ENCODE peak calls at places on chromosomes 6 and 20, in six cellular contexts. One of them, this sample, is unnamed.
A peak's percentile ranks its signal among the peaks of the same experiment; 100 is the strongest.

GRCh38 chr20:20369353-20370086 is 1.6 kb downstream of the INSM1 start:
- DNase-seq in fibroblast of lung: no peak
- DNase-seq in heart left ventricle: no peak
- DNase-seq in neuronal stem cell: no peak
- DNase-seq in SJSA1: no peak
- DNase-seq in brain microvascular endothelial cell: no peak
- DNase-seq in this sample: no peak

GRCh38 chr6:34227656-34228421 is 8.8 kb upstream of the HMGA1 start:
- DNase-seq in neuronal stem cell: no peak
- DNase-seq in brain microvascular endothelial cell: no peak
- DNase-seq in SJSA1: no peak
- DNase-seq in heart left ventricle: no peak
- DNase-seq in fibroblast of lung: peak; percentile 48
- DNase-seq in this sample: no peak

GRCh38 chr20:48586728-48587127 is 241.1 kb downstream of the PREX1 start:
- DNase-seq in fibroblast of lung: no peak
- DNase-seq in heart left ventricle: no peak
- DNase-seq in SJSA1: no peak
- DNase-seq in brain microvascular endothelial cell: no peak
- DNase-seq in neuronal stem cell: no peak
- DNase-seq in this sample: no peak

GRCh38 chr6:137512768-137513605 is 18.8 kb upstream of the OLIG3 start:
- DNase-seq in SJSA1: no peak
- DNase-seq in brain microvascular endothelial cell: no peak
- DNase-seq in fibroblast of lung: no peak
- DNase-seq in neuronal stem cell: peak; percentile 20
- DNase-seq in heart left ventricle: no peak
- DNase-seq in this sample: no peak

GRCh38 chr20:56003966-56004365 is 1.4 kb downstream of the CBLN4 start:
- DNase-seq in SJSA1: no peak
- DNase-seq in brain microvascular endothelial cell: no peak
- DNase-seq in fibroblast of lung: peak; percentile 0
- DNase-seq in heart left ventricle: no peak
- DNase-seq in neuronal stem cell: peak; percentile 48
- DNase-seq in this sample: no peak

GRCh38 chr6:7424967-7425807 is 35.6 kb downstream of the RIOK1 start:
- DNase-seq in fibroblast of lung: peak; percentile 23
- DNase-seq in neuronal stem cell: no peak
- DNase-seq in heart left ventricle: peak; percentile 80
- DNase-seq in SJSA1: no peak
- DNase-seq in brain microvascular endothelial cell: peak; percentile 57
- DNase-seq in this sample: peak; percentile 59

GRCh38 chr6:71332012-71332411 is 43.4 kb downstream of the OGFRL1 start:
- DNase-seq in SJSA1: no peak
- DNase-seq in fibroblast of lung: peak; percentile 10
- DNase-seq in brain microvascular endothelial cell: no peak
- DNase-seq in neuronal stem cell: no peak
- DNase-seq in heart left ventricle: no peak
- DNase-seq in this sample: peak; percentile 37

GRCh38 chr6:132198040-132198439 is 203.2 kb downstream of the MOXD1 start:
- DNase-seq in SJSA1: peak; percentile 61
- DNase-seq in heart left ventricle: no peak
- DNase-seq in neuronal stem cell: no peak
- DNase-seq in fibroblast of lung: peak; percentile 65
- DNase-seq in brain microvascular endothelial cell: peak; percentile 52
- DNase-seq in this sample: no peak

GRCh38 chr6:99121748-99122147 is 174.0 kb upstream of the FBXL4 start:
- DNase-seq in SJSA1: no peak
- DNase-seq in fibroblast of lung: no peak
- DNase-seq in heart left ventricle: no peak
- DNase-seq in neuronal stem cell: no peak
- DNase-seq in brain microvascular endothelial cell: no peak
- DNase-seq in this sample: no peak

GRCh38 chr6:142716097-142716496 is 228.9 kb downstream of the HIVEP2 start:
- DNase-seq in fibroblast of lung: no peak
- DNase-seq in neuronal stem cell: no peak
- DNase-seq in SJSA1: no peak
- DNase-seq in brain microvascular endothelial cell: no peak
- DNase-seq in heart left ventricle: no peak
- DNase-seq in this sample: no peak

GRCh38 chr6:45548657-45549515 is 171.2 kb upstream of the SUPT3H start:
- DNase-seq in SJSA1: peak; percentile 78
- DNase-seq in neuronal stem cell: no peak
- DNase-seq in heart left ventricle: no peak
- DNase-seq in brain microvascular endothelial cell: no peak
- DNase-seq in fibroblast of lung: no peak
- DNase-seq in this sample: peak; percentile 46

GRCh38 chr6:137552809-137553208 is 58.6 kb upstream of the OLIG3 start:
- DNase-seq in neuronal stem cell: no peak
- DNase-seq in brain microvascular endothelial cell: no peak
- DNase-seq in SJSA1: no peak
- DNase-seq in heart left ventricle: no peak
- DNase-seq in fibroblast of lung: no peak
- DNase-seq in this sample: no peak

GRCh38 chr20:49513531-49513930 is 31.1 kb upstream of the KCNB1 start:
- DNase-seq in neuronal stem cell: no peak
- DNase-seq in SJSA1: no peak
- DNase-seq in heart left ventricle: no peak
- DNase-seq in brain microvascular endothelial cell: no peak
- DNase-seq in fibroblast of lung: no peak
- DNase-seq in this sample: no peak

GRCh38 chr20:31452575-31452974 is 12.1 kb downstream of the DEFB123 start:
- DNase-seq in heart left ventricle: no peak
- DNase-seq in fibroblast of lung: peak; percentile 3
- DNase-seq in neuronal stem cell: no peak
- DNase-seq in SJSA1: no peak
- DNase-seq in brain microvascular endothelial cell: no peak
- DNase-seq in this sample: no peak

GRCh38 chr20:36050436-36051317 is 82.3 kb downstream of the CNBD2 start:
- DNase-seq in heart left ventricle: peak; percentile 94
- DNase-seq in neuronal stem cell: peak; percentile 69
- DNase-seq in SJSA1: peak; percentile 93
- DNase-seq in fibroblast of lung: peak; percentile 85
- DNase-seq in brain microvascular endothelial cell: peak; percentile 77
- DNase-seq in this sample: peak; percentile 85

GRCh38 chr6:17448165-17448564 is 54.8 kb downstream of the CAP2 start:
- DNase-seq in brain microvascular endothelial cell: peak; percentile 47
- DNase-seq in neuronal stem cell: no peak
- DNase-seq in SJSA1: no peak
- DNase-seq in heart left ventricle: no peak
- DNase-seq in fibroblast of lung: peak; percentile 82
- DNase-seq in this sample: no peak

GRCh38 chr6:119205911-119206617 is 127.6 kb upstream of the FAM184A start:
- DNase-seq in brain microvascular endothelial cell: no peak
- DNase-seq in heart left ventricle: no peak
- DNase-seq in neuronal stem cell: no peak
- DNase-seq in SJSA1: no peak
- DNase-seq in fibroblast of lung: no peak
- DNase-seq in this sample: no peak

GRCh38 chr20:57614490-57615471 is 5.4 kb downstream of the ZBP1 start:
- DNase-seq in neuronal stem cell: no peak
- DNase-seq in brain microvascular endothelial cell: no peak
- DNase-seq in SJSA1: peak; percentile 29
- DNase-seq in heart left ventricle: no peak
- DNase-seq in fibroblast of lung: no peak
- DNase-seq in this sample: no peak

GRCh38 chr20:32432277-32432676 is 74.1 kb downstream of the ASXL1 start:
- DNase-seq in heart left ventricle: no peak
- DNase-seq in brain microvascular endothelial cell: no peak
- DNase-seq in fibroblast of lung: no peak
- DNase-seq in neuronal stem cell: no peak
- DNase-seq in SJSA1: no peak
- DNase-seq in this sample: no peak

GRCh38 chr6:31652925-31653724 is 664 bp upstream of the BAG6 start:
- DNase-seq in SJSA1: peak; percentile 92
- DNase-seq in neuronal stem cell: peak; percentile 21
- DNase-seq in heart left ventricle: peak; percentile 90
- DNase-seq in brain microvascular endothelial cell: no peak
- DNase-seq in fibroblast of lung: peak; percentile 88
- DNase-seq in this sample: no peak

GRCh38 chr20:51711426-51711825 is 56.8 kb downstream of the ATP9A start:
- DNase-seq in heart left ventricle: no peak
- DNase-seq in SJSA1: no peak
- DNase-seq in fibroblast of lung: no peak
- DNase-seq in neuronal stem cell: no peak
- DNase-seq in brain microvascular endothelial cell: no peak
- DNase-seq in this sample: no peak

GRCh38 chr20:33662172-33662571 is at the start of gene C20orf144:
- DNase-seq in heart left ventricle: no peak
- DNase-seq in SJSA1: no peak
- DNase-seq in neuronal stem cell: no peak
- DNase-seq in fibroblast of lung: no peak
- DNase-seq in brain microvascular endothelial cell: no peak
- DNase-seq in this sample: no peak

DNA sequence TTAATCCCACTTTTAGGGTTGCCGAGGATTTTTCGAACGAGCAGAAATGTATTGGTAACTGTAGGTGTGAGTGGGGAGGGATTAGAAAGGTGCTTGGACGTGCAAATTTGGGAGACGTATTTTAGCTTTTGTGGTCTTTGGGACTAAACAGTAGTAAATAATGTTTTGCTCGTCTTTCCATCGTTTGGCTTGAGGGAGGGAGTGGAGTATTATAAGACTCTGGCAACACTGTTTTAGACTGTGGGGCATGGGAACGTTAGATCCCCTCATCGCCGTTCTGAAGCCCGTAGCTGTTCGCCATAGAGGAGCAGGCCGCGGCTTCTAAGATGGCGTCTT is 2.8 kb downstream of the BRD2 start:
- DNase-seq in SJSA1: no peak
- DNase-seq in fibroblast of lung: no peak
- DNase-seq in neuronal stem cell: no peak
- DNase-seq in heart left ventricle: no peak
- DNase-seq in brain microvascular endothelial cell: no peak
- DNase-seq in this sample: no peak
- H3K4me3 ChIP-seq in SJSA1: peak overlapping the region; percentile 57
- H3K4me3 ChIP-seq in fibroblast of lung: peak overlapping the region; percentile 73
- H3K4me3 ChIP-seq in neuronal stem cell: peak overlapping the region; percentile 90
- H3K4me3 ChIP-seq in heart left ventricle: peak overlapping the region; percentile 63
- H3K4me3 ChIP-seq in brain microvascular endothelial cell: peak overlapping the region; percentile 77
- H3K4me3 ChIP-seq in this sample: peak overlapping the region; percentile 91

GRCh38 chr6:157145656-157146285 is 177.5 kb downstream of the TMEM242 start:
- DNase-seq in SJSA1: no peak
- DNase-seq in heart left ventricle: no peak
- DNase-seq in fibroblast of lung: no peak
- DNase-seq in neuronal stem cell: no peak
- DNase-seq in brain microvascular endothelial cell: peak; percentile 52
- DNase-seq in this sample: peak; percentile 47

GRCh38 chr6:157139054-157139708 is 184.1 kb downstream of the TMEM242 start:
- DNase-seq in heart left ventricle: no peak
- DNase-seq in fibroblast of lung: no peak
- DNase-seq in SJSA1: no peak
- DNase-seq in brain microvascular endothelial cell: no peak
- DNase-seq in neuronal stem cell: no peak
- DNase-seq in this sample: no peak

GRCh38 chr6:157143885-157144795 is 179.2 kb downstream of the TMEM242 start:
- DNase-seq in heart left ventricle: peak; percentile 61
- DNase-seq in neuronal stem cell: no peak
- DNase-seq in fibroblast of lung: peak; percentile 59
- DNase-seq in SJSA1: no peak
- DNase-seq in brain microvascular endothelial cell: peak; percentile 73
- DNase-seq in this sample: peak; percentile 48

GRCh38 chr6:157144861-157145260 is 178.5 kb downstream of the TMEM242 start:
- DNase-seq in neuronal stem cell: no peak
- DNase-seq in fibroblast of lung: no peak
- DNase-seq in heart left ventricle: no peak
- DNase-seq in SJSA1: no peak
- DNase-seq in brain microvascular endothelial cell: no peak
- DNase-seq in this sample: peak; percentile 30

DNA sequence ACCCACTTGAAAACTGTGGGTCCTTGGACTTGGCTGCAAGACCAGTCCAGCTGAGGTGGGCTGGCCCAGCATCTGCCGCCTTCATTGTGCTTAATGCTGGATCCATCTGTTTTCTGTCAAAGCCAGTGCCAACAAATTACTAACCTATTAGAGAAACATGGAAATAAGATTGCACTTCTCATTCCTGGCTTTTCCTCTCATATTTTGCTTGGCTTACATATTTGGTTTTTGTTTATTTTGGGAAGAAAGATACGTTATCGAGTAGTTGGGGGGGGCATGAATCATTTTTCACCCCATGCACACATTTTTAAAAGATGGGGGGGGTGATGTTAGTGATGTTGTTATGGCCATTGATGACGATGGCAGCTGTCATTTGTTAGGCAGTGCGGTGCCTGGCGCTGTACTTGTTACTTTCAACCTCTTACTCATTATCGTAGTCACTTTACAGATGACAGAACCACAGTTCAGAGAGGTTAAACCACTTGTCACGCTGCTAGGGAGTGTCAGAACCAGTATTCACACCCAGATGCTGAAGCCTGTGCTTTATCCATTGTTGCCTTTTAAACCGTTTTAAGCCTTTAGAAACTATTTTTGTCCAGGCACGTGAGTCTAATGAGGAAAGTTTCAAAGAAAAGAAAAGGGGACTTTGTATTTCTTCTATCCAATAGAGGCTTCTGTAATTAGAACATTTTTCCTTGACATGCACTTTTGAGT is 180.0 kb downstream of the TMEM242 start:
- DNase-seq in SJSA1: no peak
- DNase-seq in neuronal stem cell: no peak
- DNase-seq in brain microvascular endothelial cell: peak; percentile 96
- DNase-seq in fibroblast of lung: peak; percentile 96
- DNase-seq in heart left ventricle: peak; percentile 79
- DNase-seq in this sample: peak; percentile 74
- H3K4me3 ChIP-seq in SJSA1: no peak overlapping the region
- H3K4me3 ChIP-seq in neuronal stem cell: no peak overlapping the region
- H3K4me3 ChIP-seq in brain microvascular endothelial cell: no peak overlapping the region
- H3K4me3 ChIP-seq in fibroblast of lung: peak overlapping the region; percentile 2
- H3K4me3 ChIP-seq in heart left ventricle: no peak overlapping the region
- H3K4me3 ChIP-seq in this sample: no peak overlapping the region

GRCh38 chr6:3568396-3569082 is 111.7 kb upstream of the SLC22A23 start:
- DNase-seq in neuronal stem cell: no peak
- DNase-seq in heart left ventricle: no peak
- DNase-seq in SJSA1: no peak
- DNase-seq in brain microvascular endothelial cell: no peak
- DNase-seq in fibroblast of lung: no peak
- DNase-seq in this sample: peak; percentile 48
- H3K4me3 ChIP-seq in neuronal stem cell: no peak overlapping the region
- H3K4me3 ChIP-seq in heart left ventricle: no peak overlapping the region
- H3K4me3 ChIP-seq in SJSA1: no peak overlapping the region
- H3K4me3 ChIP-seq in brain microvascular endothelial cell: no peak overlapping the region
- H3K4me3 ChIP-seq in fibroblast of lung: no peak overlapping the region
- H3K4me3 ChIP-seq in this sample: no peak overlapping the region

DNA sequence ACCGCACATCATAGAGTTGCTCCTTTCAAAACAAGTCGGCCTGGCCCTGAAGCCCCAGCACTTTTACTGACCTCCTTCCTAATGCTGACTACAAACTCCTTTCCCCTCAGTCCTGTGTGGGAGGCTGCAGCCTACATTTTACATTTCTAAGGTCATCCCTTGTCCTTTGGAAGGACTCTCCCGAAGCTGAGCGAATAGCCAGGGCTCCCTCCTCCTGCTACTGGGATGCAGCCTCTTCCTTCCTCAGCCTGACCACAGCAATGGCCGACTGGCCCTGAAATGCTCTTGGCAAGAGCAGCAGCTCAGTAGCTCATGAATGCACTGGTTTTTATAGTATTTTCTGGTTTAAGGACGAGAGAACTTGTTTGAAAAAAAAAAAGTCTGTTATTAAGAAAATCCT is 679 bp downstream of the ADGRF5 start:
- DNase-seq in fibroblast of lung: no peak
- DNase-seq in neuronal stem cell: no peak
- DNase-seq in SJSA1: no peak
- DNase-seq in brain microvascular endothelial cell: no peak
- DNase-seq in heart left ventricle: peak; percentile 32
- DNase-seq in this sample: peak; percentile 16
- H3K4me3 ChIP-seq in fibroblast of lung: peak overlapping the region; percentile 33
- H3K4me3 ChIP-seq in neuronal stem cell: no peak overlapping the region
- H3K4me3 ChIP-seq in SJSA1: no peak overlapping the region
- H3K4me3 ChIP-seq in brain microvascular endothelial cell: no peak overlapping the region
- H3K4me3 ChIP-seq in heart left ventricle: peak overlapping the region; percentile 72
- H3K4me3 ChIP-seq in this sample: no peak overlapping the region